ENCODE peak calls at places on chromosomes 12 and 14, in nine cellular contexts. Y is GM06990; L is stimulated activated CD4-positive, alpha-beta T cell treated with anti-CD3 and anti-CD28 coated beads, Interleukin-2, amount 100 ng/mL, for 24 hours; Z is NCI-H82; H is astrocyte of the spinal cord; C is HT1080; X is activated CD4-positive, alpha-beta T cell treated with anti-CD3 and anti-CD28 coated beads, Interleukin-2, amount 50 U/mL, for 48 hours; J is AG09309; P is NCI-H1417. K is an unnamed sample.
A peak's percentile ranks its signal among the peaks of the same experiment; 100 is the strongest.

GRCh38 chr12:25715147-25715546 is 162.1 kb upstream of the LMNTD1 start:
- DNase-seq in Y (no peak), L (no peak), Z (no peak), H (no peak), C (no peak), X (no peak), J (peak; percentile 50), P (no peak), K (no peak)

GRCh38 chr12:27794818-27795584 is 15.0 kb upstream of the MANSC4 start:
- DNase-seq in Y (no peak), L (no peak), Z (peak; percentile 43), H (no peak), C (no peak), X (no peak), J (no peak), P (no peak), K (no peak)

GRCh38 chr12:5915511-5915910 is 29.5 kb downstream of the ANO2 start:
- DNase-seq in Y (no peak), L (no peak), Z (no peak), H (no peak), C (no peak), X (no peak), J (no peak), P (no peak), K (no peak)

GRCh38 chr14:98070521-98070920 is 1201.5 kb downstream of the BCL11B start:
- DNase-seq in Y (no peak), L (no peak), Z (no peak), H (no peak), C (no peak), X (no peak), J (no peak), P (no peak), K (no peak)

GRCh38 chr12:132459270-132459669 is 30.7 kb upstream of the FBRSL1 start:
- DNase-seq in Y (no peak), L (no peak), Z (no peak), H (no peak), C (no peak), X (no peak), J (no peak), P (no peak), K (no peak)

GRCh38 chr12:127052491-127053232 is 1214.3 kb upstream of the TMEM132C start:
- DNase-seq in Y (no peak), L (no peak), Z (peak; percentile 11), H (peak; percentile 84), C (peak; percentile 98), X (no peak), J (peak; percentile 63), P (no peak), K (no peak)

GRCh38 chr14:99781091-99781490 is 12.1 kb upstream of the EML1 start:
- DNase-seq in Y (no peak), L (no peak), Z (no peak), H (no peak), C (no peak), X (no peak), J (no peak), P (no peak), K (no peak)

GRCh38 chr14:23520899-23521521 is 30.6 kb downstream of the ZFHX2 start:
- DNase-seq in Y (no peak), L (no peak), Z (no peak), H (no peak), C (no peak), X (no peak), J (no peak), P (no peak), K (no peak)

GRCh38 chr12:79927772-79928474 is 7.0 kb downstream of the PPP1R12A start:
- DNase-seq in Y (peak; percentile 19), L (peak; percentile 13), Z (no peak), H (no peak), C (no peak), X (peak; percentile 23), J (no peak), P (no peak), K (peak; percentile 83)

GRCh38 chr12:29234965-29235364 is 85.9 kb downstream of the FAR2 start:
- DNase-seq in Y (no peak), L (no peak), Z (no peak), H (peak; percentile 42), C (peak; percentile 20), X (no peak), J (no peak), P (no peak), K (no peak)

GRCh38 chr12:80763874-80764273 is 47.2 kb downstream of the MYF5 start:
- DNase-seq in Y (no peak), L (no peak), Z (peak; percentile 75), H (peak; percentile 78), C (peak; percentile 38), X (no peak), J (peak; percentile 13), P (peak; percentile 71), K (no peak)

GRCh38 chr14:92510972-92511371 is 2.6 kb upstream of the RIN3 start:
- DNase-seq in Y (no peak), L (no peak), Z (peak; percentile 15), H (no peak), C (no peak), X (no peak), J (no peak), P (no peak), K (no peak)

GRCh38 chr12:27253347-27253746 is 9.3 kb downstream of the STK38L start:
- DNase-seq in Y (no peak), L (no peak), Z (no peak), H (no peak), C (no peak), X (no peak), J (no peak), P (no peak), K (no peak)

GRCh38 chr12:22624573-22624907 is 431 bp upstream of the ETNK1 start:
- DNase-seq in Y (no peak), L (no peak), Z (no peak), H (no peak), C (no peak), X (no peak), J (no peak), P (no peak), K (no peak)

GRCh38 chr12:40693503-40693863 is 1.2 kb downstream of the CNTN1 start:
- DNase-seq in Y (no peak), L (no peak), Z (peak; percentile 93), H (peak; percentile 6), C (no peak), X (no peak), J (no peak), P (peak; percentile 83), K (no peak)

GRCh38 chr12:47438175-47438574 is 267.7 kb downstream of the RPAP3 start:
- DNase-seq in Y (no peak), L (no peak), Z (no peak), H (no peak), C (no peak), X (no peak), J (no peak), P (no peak), K (no peak)

GRCh38 chr12:58443273-58443980 is 476.9 kb downstream of the LRIG3 start:
- DNase-seq in Y (no peak), L (no peak), Z (peak; percentile 65), H (no peak), C (peak; percentile 36), X (peak; percentile 3), J (no peak), P (peak; percentile 3), K (no peak)

GRCh38 chr14:102878174-102878969 is 44.1 kb upstream of the AMN start:
- DNase-seq in Y (no peak), L (no peak), Z (no peak), H (no peak), C (no peak), X (no peak), J (no peak), P (no peak), K (peak; percentile 11)

GRCh38 chr12:48631071-48631470 is 51.0 kb downstream of the KANSL2 start:
- DNase-seq in Y (no peak), L (no peak), Z (no peak), H (no peak), C (no peak), X (no peak), J (no peak), P (no peak), K (no peak)

GRCh38 chr14:22850944-22851790 is 14.8 kb downstream of the MMP14 start:
- DNase-seq in Y (no peak), L (peak; percentile 32), Z (no peak), H (peak; percentile 95), C (peak; percentile 100), X (peak; percentile 40), J (peak; percentile 97), P (no peak), K (no peak)

GRCh38 chr14:94111276-94112095 is 950 bp downstream of the IFI27 start:
- DNase-seq in Y (no peak), L (no peak), Z (no peak), H (no peak), C (no peak), X (no peak), J (no peak), P (no peak), K (no peak)

GRCh38 chr14:71932229-71932951 is at the start of gene RGS6:
- DNase-seq in Y (peak; percentile 82), L (peak; percentile 51), Z (peak; percentile 52), H (no peak), C (no peak), X (peak; percentile 18), J (no peak), P (peak; percentile 84), K (peak; percentile 38)

GRCh38 chr14:75563931-75564330 is 14.5 kb upstream of the FLVCR2 start:
- DNase-seq in Y (no peak), L (no peak), Z (no peak), H (no peak), C (no peak), X (no peak), J (no peak), P (peak; percentile 66), K (no peak)

GRCh38 chr14:73763396-73763795 is 49.2 kb upstream of the PNMA1 start:
- DNase-seq in Y (no peak), L (no peak), Z (no peak), H (no peak), C (no peak), X (no peak), J (no peak), P (no peak), K (no peak)

GRCh38 chr14:38951451-38951850 is 151.6 kb downstream of the SEC23A start:
- DNase-seq in Y (no peak), L (no peak), Z (no peak), H (peak; percentile 67), C (no peak), X (no peak), J (peak; percentile 57), P (no peak), K (no peak)

GRCh38 chr12:120799417-120800045 is 73.9 kb downstream of the ACADS start:
- DNase-seq in Y (no peak), L (no peak), Z (peak; percentile 80), H (no peak), C (no peak), X (no peak), J (no peak), P (no peak), K (no peak)

GRCh38 chr14:68794856-68795601 is 2.2 kb upstream of the ZFP36L1 start:
- DNase-seq in Y (peak; percentile 64), L (peak; percentile 68), Z (no peak), H (peak; percentile 93), C (peak; percentile 49), X (peak; percentile 68), J (peak; percentile 97), P (no peak), K (peak; percentile 26)

GRCh38 chr12:103632554-103633216 is 45.6 kb downstream of the STAB2 start:
- DNase-seq in Y (peak; percentile 51), L (peak; percentile 72), Z (peak; percentile 81), H (peak; percentile 16), C (peak; percentile 56), X (peak; percentile 70), J (no peak), P (peak; percentile 36), K (peak; percentile 60)

GRCh38 chr12:26614217-26614616 is 218.8 kb downstream of the ITPR2 start:
- DNase-seq in Y (no peak), L (peak; percentile 21), Z (peak; percentile 50), H (no peak), C (peak; percentile 12), X (peak; percentile 11), J (no peak), P (no peak), K (no peak)

GRCh38 chr12:18798445-18799139 is 60.7 kb downstream of the CAPZA3 start:
- DNase-seq in Y (no peak), L (no peak), Z (no peak), H (peak; percentile 20), C (no peak), X (no peak), J (peak; percentile 13), P (no peak), K (no peak)

GRCh38 chr12:63457857-63458256 is 210.4 kb downstream of the DPY19L2 start:
- DNase-seq in Y (no peak), L (no peak), Z (no peak), H (no peak), C (no peak), X (no peak), J (no peak), P (no peak), K (no peak)

K was measured in CD4-positive, CD25-positive, alpha-beta regulatory T cell.